ENCODE peak calls at places on chromosomes 16 and 17, in five cellular contexts. N, F, G, E and K are unnamed samples.

GRCh38 chr16:85173077-85173980 is 61.1 kb upstream of the CIBAR2 start:
- DNase-seq in N (no peak), F (no peak), G (no peak), E (no peak), K (no peak)

GRCh38 chr17:1532836-1533602 is 16.6 kb upstream of the INPP5K start:
- DNase-seq in N (no peak), F (peak; percentile 81), G (no peak), E (peak; percentile 74), K (no peak)

GRCh38 chr16:67865318-67865717 is 7.5 kb upstream of the EDC4 start:
- DNase-seq in N (no peak), F (peak; percentile 71), G (no peak), E (no peak), K (no peak)

GRCh38 chr16:11052080-11052808 is 107.9 kb downstream of the CLEC16A start:
- DNase-seq in N (peak; percentile 38), F (no peak), G (no peak), E (no peak), K (no peak)

GRCh38 chr17:76697702-76698465 is 12.9 kb downstream of the MXRA7 start:
- DNase-seq in N (no peak), F (peak; percentile 70), G (no peak), E (no peak), K (no peak)

GRCh38 chr16:50474138-50474537 is 74.1 kb upstream of the NKD1 start:
- DNase-seq in N (no peak), F (no peak), G (peak; percentile 23), E (no peak), K (no peak)

GRCh38 chr17:75289832-75290337 is 652 bp upstream of the SLC25A19 start:
- DNase-seq in N (peak; percentile 84), F (peak; percentile 54), G (peak; percentile 87), E (no peak), K (peak; percentile 90)

GRCh38 chr16:81755915-81756644 is 23.0 kb upstream of the PLCG2 start:
- DNase-seq in N (no peak), F (peak; percentile 12), G (no peak), E (no peak), K (peak; percentile 51)

GRCh38 chr16:69531988-69532387 is 33.8 kb upstream of the NFAT5 start:
- DNase-seq in N (no peak), F (no peak), G (no peak), E (no peak), K (no peak)
- H3K4me3 ChIP-seq in N (no peak overlapping the region), F (no peak overlapping the region), G (no peak overlapping the region), E (no peak overlapping the region), K (no peak overlapping the region)

GRCh38 chr16:4032768-4033167 is 83.5 kb downstream of the ADCY9 start:
- DNase-seq in N (no peak), F (no peak), G (no peak), E (no peak), K (peak; percentile 88)
- TF ChIP-seq POLR2AphosphoS5 in N (no peak), F (no peak), G (no peak), E (no peak), K (peak; percentile 22)

GRCh38 chr17:78428025-78428575 is 49.7 kb downstream of the PGS1 start:
- DNase-seq in N (no peak), F (no peak), G (no peak), E (no peak), K (no peak)
- H3K4me3 ChIP-seq in N (no peak overlapping the region), F (no peak overlapping the region), G (no peak overlapping the region), E (no peak overlapping the region), K (no peak overlapping the region)

GRCh38 chr16:12800751-12801308 is 2.9 kb downstream of the CPPED1 start:
- DNase-seq in N (no peak), F (no peak), G (no peak), E (no peak), K (no peak)

GRCh38 chr16:12803203-12804093 is at the start of gene CPPED1:
- DNase-seq in N (peak; percentile 94), F (peak; percentile 92), G (peak; percentile 93), E (peak; percentile 99), K (peak; percentile 99)

GRCh38 chr16:12802048-12802447 is 1.6 kb downstream of the CPPED1 start:
- DNase-seq in N (no peak), F (no peak), G (no peak), E (no peak), K (no peak)

GRCh38 chr16:12802661-12803060 is 1.0 kb downstream of the CPPED1 start:
- DNase-seq in N (no peak), F (no peak), G (no peak), E (no peak), K (no peak)

GRCh38 chr16:12801511-12802042 is 2.1 kb downstream of the CPPED1 start:
- DNase-seq in N (no peak), F (no peak), G (no peak), E (no peak), K (no peak)
- TF ChIP-seq POLR2AphosphoS5 in N (no peak), F (no peak), G (no peak), E (no peak), K (peak; percentile 60)

DNA sequence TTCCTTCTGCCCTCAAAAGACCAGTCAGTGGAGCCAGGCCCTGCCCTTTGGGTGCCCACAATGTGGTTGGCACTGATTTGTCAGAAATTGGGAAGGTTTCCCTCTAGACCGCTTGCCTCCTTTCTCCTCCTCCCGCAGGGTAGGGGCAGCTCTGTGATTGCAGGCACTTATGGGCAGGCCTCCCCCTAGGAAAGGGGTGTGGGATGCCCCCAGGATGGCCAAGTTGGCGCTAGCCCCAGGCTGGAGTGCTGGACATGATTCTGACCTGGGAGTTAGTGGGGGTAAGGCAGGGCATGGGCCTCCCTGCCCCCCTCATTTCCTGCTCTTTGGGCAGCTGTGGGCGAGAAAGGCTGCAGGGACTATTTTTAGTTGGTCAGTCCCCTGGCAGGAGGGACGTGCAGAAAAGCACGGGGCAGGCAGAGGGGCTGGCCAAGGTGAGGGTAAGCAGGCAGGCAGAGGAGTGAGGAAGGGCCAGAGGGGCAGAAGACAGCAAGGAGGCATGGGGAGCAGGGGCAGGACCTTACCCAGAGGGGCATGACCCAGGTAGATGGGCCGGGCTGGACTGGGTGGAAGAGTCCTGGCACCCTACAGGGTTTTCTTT is 3.3 kb downstream of the RARA start:
- DNase-seq in N (peak; percentile 68), F (no peak), G (peak; percentile 52), E (no peak), K (no peak)
- H3K4me3 ChIP-seq in N (no peak overlapping the region), F (no peak overlapping the region), G (no peak overlapping the region), E (no peak overlapping the region), K (no peak overlapping the region)